ENCODE peak calls at places on chromosomes 1 and 21, in nine cellular contexts. C, R, U, P, J, W, Q, I and M are unnamed samples.

GRCh38 chr1:20792177-20792576 is 5.1 kb upstream of the HP1BP3 start:
- DNase-seq in C (no peak), R (peak), U (peak), P (no peak), J (no peak), W (no peak), Q (no peak), I (no peak), M (no peak)

GRCh38 chr1:168081373-168082007 is 55.2 kb downstream of the GPR161 start:
- DNase-seq in C (no peak), R (no peak), U (peak), P (no peak), J (no peak), W (no peak), Q (no peak), I (peak), M (no peak)

GRCh38 chr1:29550119-29550841 is 314.0 kb downstream of the PTPRU start:
- DNase-seq in C (no peak), R (peak), U (no peak), P (peak), J (peak), W (peak), Q (no peak), I (no peak), M (no peak)

GRCh38 chr1:26358411-26359384 is 4.8 kb upstream of the CRYBG2 start:
- DNase-seq in C (no peak), R (peak), U (no peak), P (peak), J (peak), W (peak), Q (no peak), I (peak), M (peak)

GRCh38 chr1:966135-966602 is at the start of gene PLEKHN1:
- DNase-seq in C (no peak), R (peak), U (no peak), P (peak), J (peak), W (peak), Q (no peak), I (peak), M (no peak)

GRCh38 chr1:173853074-173853473 is 14.7 kb downstream of the GAS5 start:
- DNase-seq in C (peak), R (peak), U (peak), P (peak), J (no peak), W (peak), Q (no peak), I (no peak), M (no peak)

GRCh38 chr21:17900990-17901385 is 81.8 kb upstream of the C21orf91 start:
- DNase-seq in C (no peak), R (no peak), U (no peak), P (no peak), J (no peak), W (no peak), Q (no peak), I (no peak), M (no peak)

GRCh38 chr1:45009956-45010854 is 919 bp downstream of the HECTD3 start:
- DNase-seq in C (no peak), R (peak), U (no peak), P (no peak), J (peak), W (peak), Q (no peak), I (peak), M (no peak)

GRCh38 chr1:181807251-181807650 is 254.3 kb downstream of the ZNF648 start:
- DNase-seq in C (no peak), R (no peak), U (no peak), P (no peak), J (no peak), W (no peak), Q (no peak), I (no peak), M (no peak)

GRCh38 chr1:220094016-220094911 is at the start of gene IARS2:
- DNase-seq in C (peak), R (peak), U (peak), P (peak), J (peak), W (peak), Q (peak), I (peak), M (peak)

GRCh38 chr1:19762175-19762779 is 37.4 kb downstream of the TMCO4 start:
- DNase-seq in C (peak), R (peak), U (peak), P (peak), J (peak), W (peak), Q (no peak), I (no peak), M (no peak)

GRCh38 chr1:39076127-39076798 is 50.1 kb downstream of the NDUFS5 start:
- DNase-seq in C (no peak), R (peak), U (peak), P (no peak), J (peak), W (no peak), Q (no peak), I (peak), M (no peak)

GRCh38 chr1:24562625-24563024 is 6.7 kb downstream of the NCMAP start:
- DNase-seq in C (no peak), R (peak), U (no peak), P (no peak), J (peak), W (no peak), Q (no peak), I (peak), M (no peak)

GRCh38 chr1:172537827-172538391 is 5.0 kb downstream of the SUCO start:
- DNase-seq in C (peak), R (no peak), U (no peak), P (peak), J (no peak), W (peak), Q (no peak), I (peak), M (no peak)

GRCh38 chr1:16386454-16387113 is 19.5 kb downstream of the SZRD1 start:
- DNase-seq in C (no peak), R (no peak), U (peak), P (no peak), J (peak), W (no peak), Q (no peak), I (peak), M (no peak)

GRCh38 chr1:192904438-192904895 is 95.6 kb downstream of the RGS2 start:
- DNase-seq in C (no peak), R (peak), U (peak), P (no peak), J (peak), W (no peak), Q (no peak), I (peak), M (peak)

GRCh38 chr1:167016090-167016750 is 27.1 kb downstream of the MAEL start:
- DNase-seq in C (no peak), R (no peak), U (no peak), P (no peak), J (no peak), W (no peak), Q (no peak), I (no peak), M (no peak)

GRCh38 chr1:36880155-36881070 is 153.9 kb downstream of the GRIK3 start:
- DNase-seq in C (no peak), R (no peak), U (no peak), P (peak), J (no peak), W (no peak), Q (no peak), I (no peak), M (no peak)

GRCh38 chr1:1684031-1684681 is 8.4 kb downstream of the SLC35E2B start:
- DNase-seq in C (no peak), R (no peak), U (no peak), P (no peak), J (no peak), W (peak), Q (no peak), I (no peak), M (no peak)

GRCh38 chr1:52662645-52663313 is 29.8 kb downstream of the SHISAL2A start:
- DNase-seq in C (peak), R (peak), U (peak), P (peak), J (peak), W (peak), Q (no peak), I (peak), M (peak)

DNA sequence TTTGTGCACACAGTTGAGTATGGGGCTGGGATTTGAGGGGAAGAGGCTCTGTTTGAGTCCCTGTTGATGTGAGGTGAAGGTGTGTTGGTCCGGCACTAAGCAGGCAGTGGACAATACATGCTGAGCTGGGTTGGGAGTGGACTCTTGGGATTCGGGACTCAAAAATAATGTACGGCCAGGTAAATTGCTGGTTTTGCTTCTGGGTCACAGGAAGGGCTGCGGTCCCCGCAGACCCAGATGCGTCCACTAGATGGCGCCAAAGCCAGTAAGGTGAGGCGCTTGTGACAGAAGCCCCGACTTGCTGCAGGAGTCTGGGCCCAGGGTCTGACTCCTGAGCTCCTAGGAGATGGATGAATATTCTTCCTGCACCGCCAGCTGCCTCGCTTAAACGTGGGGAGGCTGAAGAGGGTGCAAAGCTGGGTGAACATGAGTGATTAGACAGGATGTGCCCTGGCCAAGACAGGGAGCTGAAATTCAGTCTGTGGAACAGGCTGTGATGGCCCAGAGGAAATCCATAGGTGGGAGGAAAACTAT is 61.4 kb downstream of the ACBD3 start:
- DNase-seq in C (peak), R (peak), U (peak), P (peak), J (peak), W (peak), Q (peak), I (peak), M (peak)
- H2AFZ ChIP-seq in C (peak), R (peak), U (no peak), P (no peak), J (peak), W (peak), Q (peak), I (peak), M (peak)

DNA sequence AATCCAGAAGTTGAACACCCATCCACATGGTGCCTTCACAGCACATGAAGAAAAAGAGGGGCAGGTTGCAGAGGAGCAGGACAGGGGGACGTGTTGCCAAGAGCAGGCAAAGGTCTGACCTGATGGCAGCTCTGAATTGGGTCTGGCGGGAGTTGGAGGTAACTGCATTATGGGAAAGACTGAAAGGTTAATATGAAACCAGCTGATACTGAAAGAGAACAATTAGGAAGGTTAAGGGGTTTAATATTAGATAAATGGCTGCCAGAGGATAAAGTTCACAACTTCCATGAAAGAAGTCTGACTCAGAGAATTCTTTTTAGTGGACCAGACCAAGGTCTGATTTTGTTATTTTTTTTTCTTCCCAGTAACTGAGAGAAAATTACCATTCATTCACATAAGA is 76.1 kb downstream of the CD58 start:
- DNase-seq in C (no peak), R (peak), U (no peak), P (no peak), J (no peak), W (no peak), Q (no peak), I (no peak), M (no peak)
- H2AFZ ChIP-seq in C (peak), R (no peak), U (no peak), P (no peak), J (no peak), W (no peak), Q (no peak), I (no peak), M (no peak)

DNA sequence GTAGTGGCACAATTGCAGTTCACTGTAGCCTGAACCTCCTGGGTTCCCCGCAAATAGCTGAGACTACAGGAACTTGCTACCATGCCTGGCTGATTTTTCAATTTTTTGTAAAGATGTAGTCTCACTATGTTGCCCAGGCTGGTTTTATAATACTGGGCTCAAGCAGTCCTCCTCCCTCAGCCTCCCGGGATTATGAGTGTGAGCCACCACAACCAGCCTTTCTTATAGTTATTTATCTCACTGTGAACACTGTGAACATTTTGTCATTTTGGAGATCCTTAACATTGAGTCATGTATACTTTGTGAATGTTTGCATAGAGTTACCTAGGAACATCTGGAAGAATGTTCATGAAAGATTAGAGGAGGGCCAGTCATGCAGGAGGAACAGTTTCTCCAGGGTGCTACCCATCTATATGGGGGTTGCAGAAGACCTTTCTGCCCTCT is 127.1 kb upstream of the CACYBP start:
- DNase-seq in C (no peak), R (no peak), U (no peak), P (no peak), J (peak), W (peak), Q (no peak), I (peak), M (no peak)
- H2AFZ ChIP-seq in C (no peak), R (no peak), U (no peak), P (no peak), J (no peak), W (no peak), Q (no peak), I (no peak), M (no peak)

GRCh38 chr1:151510020-151510405 is 1.2 kb upstream of the CGN start:
- DNase-seq in C (peak), R (peak), U (no peak), P (peak), J (no peak), W (peak), Q (no peak), I (no peak), M (no peak)
- H2AFZ ChIP-seq in C (peak), R (no peak), U (no peak), P (no peak), J (peak), W (no peak), Q (no peak), I (no peak), M (no peak)